ENCODE peak calls at places on chromosomes 4 and X, in seven cellular contexts. E is left lung, P is lung, I is fibroblast of mammary gland, K is HFF-Myc, Q is fibroblast of villous mesenchyme, Z is PC-9. U is an unnamed sample.

GRCh38 chr4:150911326-150911725 is 103.8 kb downstream of the LRBA start:
- DNase-seq in E (no peak), P (no peak), I (no peak), K (no peak), Q (no peak), Z (no peak), U (no peak)

GRCh38 chr4:133618963-133619362 is 469.9 kb downstream of the PCDH10 start:
- DNase-seq in E (no peak), P (no peak), I (no peak), K (no peak), Q (no peak), Z (no peak), U (no peak)

GRCh38 chr4:25172964-25173917 is 13.0 kb upstream of the SEPSECS start:
- DNase-seq in E (no peak), P (no peak), I (peak), K (peak), Q (peak), Z (peak), U (no peak)

GRCh38 chr4:20217951-20218350 is 33.8 kb upstream of the SLIT2 start:
- DNase-seq in E (no peak), P (no peak), I (no peak), K (no peak), Q (no peak), Z (no peak), U (no peak)

GRCh38 chr4:118920247-118920646 is 31.6 kb downstream of the SYNPO2 start:
- DNase-seq in E (no peak), P (no peak), I (peak), K (no peak), Q (peak), Z (no peak), U (peak)

GRCh38 chrX:85865324-85865723 is 182.0 kb downstream of the CHM start:
- DNase-seq in E (no peak), P (no peak), I (no peak), K (no peak), Q (no peak), Z (no peak), U (no peak)

GRCh38 chr4:99808260-99808857 is 8.3 kb upstream of the DAPP1 start:
- DNase-seq in E (peak), P (peak), I (peak), K (no peak), Q (peak), Z (peak), U (no peak)

GRCh38 chr4:151166662-151167061 is 67.2 kb downstream of the RPS3A start:
- DNase-seq in E (no peak), P (no peak), I (no peak), K (no peak), Q (no peak), Z (no peak), U (no peak)

GRCh38 chrX:127313638-127314037 is 494.1 kb downstream of the PRR32 start:
- DNase-seq in E (no peak), P (no peak), I (no peak), K (no peak), Q (no peak), Z (no peak), U (no peak)

GRCh38 chr4:110184791-110185155 is 13.6 kb downstream of the ELOVL6 start:
- DNase-seq in E (no peak), P (no peak), I (no peak), K (no peak), Q (no peak), Z (no peak), U (no peak)

GRCh38 chr4:89823416-89823815 is 13.5 kb downstream of the SNCA start:
- DNase-seq in E (no peak), P (no peak), I (peak), K (no peak), Q (peak), Z (no peak), U (no peak)

GRCh38 chrX:68938244-68939004 is 109.6 kb downstream of the EFNB1 start:
- DNase-seq in E (no peak), P (no peak), I (peak), K (no peak), Q (peak), Z (no peak), U (no peak)

GRCh38 chr4:25861951-25862410 is 807 bp downstream of the SEL1L3 start:
- DNase-seq in E (peak), P (peak), I (peak), K (no peak), Q (no peak), Z (peak), U (peak)

GRCh38 chr4:6309755-6310154 is 40.1 kb downstream of the WFS1 start:
- DNase-seq in E (no peak), P (no peak), I (no peak), K (no peak), Q (no peak), Z (no peak), U (no peak)

GRCh38 chrX:37759878-37760418 is 19.9 kb upstream of the CYBB start:
- DNase-seq in E (no peak), P (no peak), I (no peak), K (no peak), Q (no peak), Z (no peak), U (no peak)
- H3K4me3 ChIP-seq in E (no peak), P (no peak), I (no peak), K (no peak), Q (no peak), Z (no peak), U (no peak)

DNA sequence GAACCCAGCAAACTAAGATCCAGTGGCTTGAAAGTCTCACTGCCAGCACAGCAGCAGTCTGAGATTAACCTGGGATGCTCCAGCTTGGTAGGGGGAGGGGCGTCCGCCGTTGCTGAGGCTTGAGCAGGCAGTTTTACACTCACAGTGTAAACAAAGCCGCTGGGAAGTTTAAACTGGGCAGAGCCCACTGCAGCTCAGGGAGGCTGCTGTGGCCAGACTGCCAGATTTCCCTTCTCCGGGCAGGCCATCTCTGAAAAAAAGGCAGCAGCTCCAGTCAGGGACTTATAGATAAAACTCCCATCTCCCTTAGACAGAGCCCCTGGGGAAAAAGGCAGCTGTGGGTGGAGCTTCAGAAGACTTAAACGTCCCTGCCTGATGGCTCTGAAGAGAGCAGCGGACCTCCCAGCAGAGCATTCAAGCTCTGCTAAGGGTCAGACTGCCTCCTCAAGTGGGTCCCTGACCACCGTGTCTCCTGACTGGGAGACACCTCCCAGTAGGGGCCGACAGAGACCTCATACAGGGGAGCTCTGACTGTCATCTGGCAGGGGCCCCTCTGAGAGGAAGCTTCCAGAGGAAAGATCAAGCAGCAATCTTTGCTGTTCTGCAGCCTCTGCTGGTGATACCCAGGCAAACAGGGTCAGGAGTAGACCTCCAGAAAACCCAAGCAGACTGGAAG is 45.1 kb upstream of the CDX4 start:
- DNase-seq in E (no peak), P (no peak), I (no peak), K (no peak), Q (no peak), Z (no peak), U (no peak)
- TF ChIP-seq CTCF in E (no peak), P (no peak), I (no peak), K (no peak), Q (no peak), Z (no peak), U (no peak)

GRCh38 chrX:12824944-12825343 is 33.7 kb downstream of the PRPS2 start:
- DNase-seq in E (no peak), P (no peak), I (peak), K (no peak), Q (no peak), Z (no peak), U (no peak)

GRCh38 chrX:12820737-12821136 is 29.5 kb downstream of the PRPS2 start:
- DNase-seq in E (no peak), P (no peak), I (no peak), K (no peak), Q (no peak), Z (no peak), U (no peak)

GRCh38 chrX:12825801-12826200 is 34.6 kb downstream of the PRPS2 start:
- DNase-seq in E (no peak), P (no peak), I (no peak), K (no peak), Q (no peak), Z (peak), U (no peak)
- H3K4me3 ChIP-seq in E (no peak), P (no peak), I (no peak), K (no peak), Q (no peak), Z (no peak), U (no peak)

GRCh38 chr4:162959056-162959455 is 207.6 kb downstream of the NAF1 start:
- DNase-seq in E (no peak), P (no peak), I (no peak), K (no peak), Q (peak), Z (peak), U (no peak)
- TF ChIP-seq CTCF in E (no peak), P (no peak), I (no peak), K (no peak), Q (peak), Z (no peak), U (peak)

GRCh38 chr4:48832571-48832970 is 1.7 kb downstream of the OCIAD1 start:
- DNase-seq in E (no peak), P (no peak), I (no peak), K (no peak), Q (no peak), Z (no peak), U (no peak)
- H3K4me3 ChIP-seq in E (peak), P (no peak), I (no peak), K (peak), Q (peak), Z (peak), U (peak)

GRCh38 chr4:8886625-8887406 is 15.2 kb upstream of the HMX1 start:
- DNase-seq in E (no peak), P (no peak), I (peak), K (no peak), Q (no peak), Z (no peak), U (no peak)
- TF ChIP-seq CTCF in E (no peak), P (no peak), I (peak), K (peak), Q (peak), Z (peak), U (peak)

U was measured in LNCaP clone FGC.